ENCODE peak calls at places on chromosome 12, in nine cellular contexts. W is PC-3, L is neural progenitor cell, T is thoracic aorta, G is lung, Q is colonic mucosa, E is GM23338, H is cardiac muscle cell, A is tibial nerve. Y is an unnamed sample. For H3K4me1, the result is how much of the 10 kb centered on the place peaks cover.

GRCh38 chr12:57006809-57007475 is 596 bp upstream of the ZBTB39 start:
- DNase-seq in W (no peak), L (no peak), T (no peak), G (no peak), Q (no peak), E (no peak), H (no peak), A (no peak), Y (no peak)

GRCh38 chr12:96195845-96196451 is 1.8 kb downstream of the ELK3 start:
- DNase-seq in W (peak), L (peak), T (no peak), G (no peak), Q (peak), E (peak), H (peak), A (no peak), Y (no peak)

GRCh38 chr12:15756822-15757221 is 32.4 kb downstream of the EPS8 start:
- DNase-seq in W (peak), L (no peak), T (no peak), G (no peak), Q (no peak), E (no peak), H (no peak), A (no peak), Y (no peak)

GRCh38 chr12:50003595-50003994 is 21.7 kb downstream of the RACGAP1 start:
- DNase-seq in W (no peak), L (no peak), T (no peak), G (no peak), Q (no peak), E (no peak), H (no peak), A (no peak), Y (no peak)

GRCh38 chr12:131950182-131950913 is 606 bp downstream of the EP400 start:
- DNase-seq in W (no peak), L (peak), T (no peak), G (no peak), Q (peak), E (peak), H (peak), A (no peak), Y (no peak)

GRCh38 chr12:132373967-132374820 is 44.8 kb upstream of the GALNT9 start:
- DNase-seq in W (no peak), L (peak), T (no peak), G (no peak), Q (no peak), E (no peak), H (no peak), A (no peak), Y (no peak)

GRCh38 chr12:40917561-40917960 is 225.3 kb downstream of the CNTN1 start:
- DNase-seq in W (peak), L (no peak), T (no peak), G (no peak), Q (no peak), E (no peak), H (no peak), A (no peak), Y (no peak)

GRCh38 chr12:49057888-49058287 is 2.7 kb downstream of the KMT2D start:
- DNase-seq in W (no peak), L (peak), T (no peak), G (peak), Q (peak), E (no peak), H (no peak), A (no peak), Y (no peak)

GRCh38 chr12:11780521-11781101 is 131.1 kb downstream of the ETV6 start:
- DNase-seq in W (no peak), L (no peak), T (no peak), G (no peak), Q (no peak), E (no peak), H (no peak), A (no peak), Y (no peak)

GRCh38 chr12:94157891-94158495 is 9.6 kb downstream of the PLXNC1 start:
- DNase-seq in W (no peak), L (no peak), T (no peak), G (no peak), Q (no peak), E (no peak), H (no peak), A (no peak), Y (no peak)
- H3K4me1 ChIP-seq in W (under half), L (under half), T (under half), G (under half), Q (under half), E (under half), H (under half), A (under half), Y (under half)

GRCh38 chr12:126139355-126139754 is 1074.1 kb downstream of the AACS start:
- DNase-seq in W (no peak), L (no peak), T (no peak), G (no peak), Q (no peak), E (no peak), H (no peak), A (no peak), Y (no peak)
- TF ChIP-seq CTCF in W (peak), L (peak), T (no peak), G (no peak), Q (no peak), E (peak), H (no peak), A (no peak), Y (no peak)

GRCh38 chr12:67279637-67280036 is 10.5 kb downstream of the CAND1 start:
- DNase-seq in W (no peak), L (no peak), T (no peak), G (no peak), Q (no peak), E (no peak), H (no peak), A (no peak), Y (no peak)
- H3K4me1 ChIP-seq in W (under half), L (under half), T (under half), G (under half), Q (under half), E (under half), H (under half), A (under half), Y (under half)

GRCh38 chr12:124326104-124326503 is 31.2 kb downstream of the RFLNA start:
- DNase-seq in W (no peak), L (no peak), T (no peak), G (no peak), Q (no peak), E (peak), H (no peak), A (no peak), Y (no peak)

GRCh38 chr12:124327362-124328043 is 32.6 kb downstream of the RFLNA start:
- DNase-seq in W (no peak), L (no peak), T (no peak), G (no peak), Q (no peak), E (no peak), H (no peak), A (no peak), Y (no peak)

GRCh38 chr12:124326899-124327298 is 32.0 kb downstream of the RFLNA start:
- DNase-seq in W (no peak), L (no peak), T (no peak), G (no peak), Q (no peak), E (no peak), H (no peak), A (no peak), Y (no peak)

GRCh38 chr12:124323771-124324530 is 29.1 kb downstream of the RFLNA start:
- DNase-seq in W (peak), L (no peak), T (no peak), G (no peak), Q (no peak), E (no peak), H (no peak), A (no peak), Y (no peak)

DNA sequence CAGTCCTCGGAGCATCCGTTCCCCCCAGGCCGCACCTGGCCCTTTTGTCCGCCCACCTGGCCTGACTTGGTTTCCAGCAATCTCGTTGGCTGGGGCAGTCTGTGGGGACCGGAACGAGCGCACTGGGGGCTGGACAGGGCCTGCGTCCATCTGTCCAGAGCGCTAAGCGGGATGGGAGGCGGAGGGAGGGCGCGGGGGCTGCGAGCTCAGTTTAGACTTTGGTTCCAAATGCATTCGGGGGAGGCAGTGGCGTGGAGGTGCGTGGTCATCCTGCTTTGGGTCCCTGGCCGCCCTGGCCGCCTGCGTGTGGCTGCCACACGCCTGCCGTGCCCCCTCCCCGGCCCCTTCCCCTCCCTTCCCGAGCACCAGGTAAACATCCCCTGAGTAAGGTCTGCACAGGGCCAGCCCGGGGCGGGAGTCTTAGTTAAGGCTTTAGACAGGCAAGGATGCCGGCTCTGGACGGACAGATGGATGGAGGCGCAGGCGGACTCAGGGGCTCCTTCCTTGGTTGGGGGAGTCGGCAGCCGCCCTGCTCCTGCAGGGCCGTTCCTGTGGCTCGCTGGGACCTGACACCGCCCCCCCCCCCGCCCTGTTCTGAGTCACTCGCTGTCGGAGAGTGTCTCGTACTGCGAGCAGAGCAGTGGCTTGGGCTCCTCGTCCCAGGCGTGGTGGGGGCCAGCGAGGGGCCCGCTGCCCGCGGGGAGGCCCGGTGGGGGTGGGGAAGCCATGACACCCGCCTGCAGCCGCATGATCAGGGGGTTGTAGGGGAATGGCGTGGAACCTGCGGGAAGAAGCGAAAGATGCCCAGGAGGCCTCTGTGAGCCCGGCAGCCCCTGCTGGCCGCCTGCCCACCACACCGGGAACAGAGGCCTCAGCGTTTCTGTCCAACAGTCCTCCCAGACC is 30.2 kb downstream of the RFLNA start:
- DNase-seq in W (no peak), L (no peak), T (no peak), G (no peak), Q (no peak), E (no peak), H (no peak), A (no peak), Y (no peak)
- TF ChIP-seq CTCF in W (no peak), L (no peak), T (no peak), G (no peak), Q (no peak), E (no peak), H (no peak), A (no peak), Y (no peak)

GRCh38 chr12:6268484-6269157 is 41.9 kb upstream of the PLEKHG6 start:
- DNase-seq in W (no peak), L (no peak), T (no peak), G (no peak), Q (no peak), E (peak), H (no peak), A (no peak), Y (no peak)
- H3K4me1 ChIP-seq in W (under half), L (under half), T (under half), G (under half), Q (under half), E (under half), H (under half), A (under half), Y (under half)